ENCODE peak calls at places on chromosomes 2 and 18, in nine cellular contexts. A, D, O, N, X, H, T, R and M are unnamed samples.

GRCh38 chr18:32612651-32613050 is 142.0 kb upstream of the GAREM1 start:
- DNase-seq in O (no peak), R (no peak), H (no peak), D (no peak), X (no peak), T (no peak), A (no peak), N (no peak), M (no peak)

GRCh38 chr2:85001595-85001994 is 30.6 kb downstream of the KCMF1 start:
- DNase-seq in D (no peak), A (no peak), N (no peak), R (no peak), X (no peak), O (no peak), H (no peak), T (no peak), M (no peak)

GRCh38 chr18:21439453-21439852 is 161.1 kb downstream of the ESCO1 start:
- DNase-seq in R (peak; percentile 56), D (no peak), X (no peak), O (no peak), T (peak; percentile 21), N (peak; percentile 32), H (no peak), A (no peak), M (no peak)

GRCh38 chr2:233353769-233354499 is at the start of gene DGKD:
- DNase-seq in T (peak; percentile 79), A (peak; percentile 76), D (peak; percentile 83), R (no peak), N (peak; percentile 63), X (peak; percentile 98), H (peak; percentile 71), O (peak; percentile 97), M (no peak)

GRCh38 chr2:134218928-134219707 is 34.8 kb upstream of the MGAT5 start:
- DNase-seq in T (no peak), O (no peak), R (no peak), X (no peak), A (no peak), D (peak; percentile 52), N (no peak), H (no peak), M (no peak)

GRCh38 chr2:1622521-1623200 is 121.7 kb downstream of the PXDN start:
- DNase-seq in N (no peak), R (no peak), X (no peak), O (no peak), T (no peak), D (no peak), H (no peak), A (peak; percentile 25), M (no peak)

GRCh38 chr2:222949073-222949472 is 88.2 kb downstream of the ACSL3 start:
- DNase-seq in T (no peak), O (no peak), D (no peak), N (no peak), H (no peak), X (no peak), A (no peak), R (no peak), M (no peak)

GRCh38 chr2:222427606-222428320 is 3.4 kb downstream of the SGPP2 start:
- DNase-seq in D (no peak), R (no peak), O (peak; percentile 47), H (no peak), N (no peak), X (peak; percentile 73), A (no peak), T (no peak), M (no peak)

GRCh38 chr2:26072925-26073768 is 39.3 kb downstream of the RAB10 start:
- DNase-seq in A (no peak), O (no peak), N (no peak), X (no peak), R (no peak), H (no peak), D (no peak), T (no peak), M (no peak)

GRCh38 chr2:158637357-158637756 is 157.8 kb upstream of the DAPL1 start:
- DNase-seq in H (no peak), O (no peak), R (no peak), N (no peak), A (no peak), D (no peak), T (no peak), X (no peak), M (no peak)

GRCh38 chr2:27249891-27250651 is 12.8 kb downstream of the SLC30A3 start:
- DNase-seq in H (peak; percentile 87), A (no peak), T (peak; percentile 50), N (no peak), D (peak; percentile 69), O (peak; percentile 82), R (no peak), X (peak; percentile 83), M (no peak)

GRCh38 chr2:180520816-180521595 is 459.4 kb upstream of the UBE2E3 start:
- DNase-seq in A (no peak), R (peak; percentile 75), X (no peak), T (peak; percentile 18), D (no peak), O (no peak), H (no peak), N (no peak), M (no peak)

GRCh38 chr2:6823111-6823510 is 42.6 kb downstream of the CMPK2 start:
- DNase-seq in D (no peak), O (no peak), H (no peak), N (no peak), R (no peak), A (no peak), T (no peak), X (no peak), M (no peak)

DNA sequence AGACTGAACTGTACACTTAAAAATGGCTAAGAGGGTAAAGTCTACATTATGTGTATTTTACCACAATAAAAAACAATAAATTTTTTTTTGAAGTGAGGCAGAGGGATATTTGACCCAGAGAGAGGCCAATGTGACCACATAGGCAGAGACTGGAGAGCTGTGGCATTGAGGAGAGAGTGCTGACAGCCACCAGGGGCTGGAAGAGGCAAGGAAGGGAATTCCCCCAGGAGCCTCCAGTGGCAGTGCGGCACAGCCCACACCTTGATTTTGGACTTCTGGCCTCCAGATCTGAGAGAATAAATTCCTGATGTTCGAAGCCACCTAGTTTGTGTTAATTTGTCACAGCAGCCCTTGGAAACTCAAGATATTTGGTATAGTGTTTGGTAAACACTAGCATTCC is 22.7 kb downstream of the ANKRD29 start:
- DNase-seq in A (no peak), R (no peak), D (no peak), T (no peak), X (no peak), O (no peak), H (no peak), N (no peak), M (no peak)
- TF ChIP-seq CTCF in A (no peak), R (no peak), D (no peak), T (no peak), X (no peak), O (no peak), H (peak; percentile 45), N (no peak), M (no peak)

GRCh38 chr2:119134775-119135174 is 23.8 kb downstream of the C1QL2 start:
- DNase-seq in X (no peak), O (no peak), D (no peak), R (no peak), N (no peak), H (no peak), T (no peak), A (no peak), M (no peak)
- TF ChIP-seq CTCF in X (no peak), O (no peak), D (no peak), R (no peak), N (no peak), H (no peak), T (no peak), A (no peak), M (no peak)

GRCh38 chr2:2824588-2824987 is 493.5 kb upstream of the MYT1L start:
- DNase-seq in H (no peak), N (no peak), T (no peak), O (no peak), X (no peak), D (no peak), R (no peak), A (no peak), M (no peak)
- TF ChIP-seq CTCF in H (no peak), N (no peak), T (no peak), O (no peak), X (no peak), D (no peak), R (no peak), A (no peak), M (no peak)

GRCh38 chr18:35998967-35999366 is 26.5 kb downstream of the RMP24 start:
- DNase-seq in A (no peak), O (no peak), D (no peak), R (no peak), X (no peak), H (no peak), T (no peak), N (no peak), M (no peak)
- TF ChIP-seq CTCF in A (no peak), O (no peak), D (no peak), R (peak; percentile 33), X (no peak), H (peak; percentile 49), T (peak; percentile 50), N (no peak), M (peak; percentile 33)

DNA sequence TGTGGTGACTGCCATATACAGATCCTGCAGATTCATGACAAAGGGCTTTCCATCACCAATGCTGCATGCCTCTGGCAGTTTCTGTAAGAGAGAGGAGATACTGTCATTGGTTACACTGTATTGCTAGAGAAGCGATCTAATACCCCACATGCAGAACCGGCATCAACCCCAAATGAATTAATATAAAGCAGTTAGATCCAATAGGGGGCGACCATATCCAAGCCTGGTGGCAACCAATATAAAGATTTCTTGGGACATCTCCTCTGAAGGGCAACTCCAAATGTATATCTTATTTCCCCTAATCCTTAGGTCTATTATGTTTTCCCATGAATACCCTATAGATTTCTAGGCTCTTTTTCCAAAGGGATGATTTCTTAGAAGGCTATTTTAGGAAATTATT is 17.4 kb upstream of the IHH start:
- DNase-seq in D (no peak), R (no peak), N (no peak), T (no peak), O (peak; percentile 7), X (peak; percentile 13), A (no peak), H (no peak), M (no peak)
- TF ChIP-seq CTCF in D (no peak), R (peak; percentile 37), N (no peak), T (no peak), O (no peak), X (no peak), A (no peak), H (peak; percentile 46), M (no peak)